ENCODE peak calls at places on chromosomes 11 and 22, in four cellular contexts. B, V, N and D are unnamed samples. For H3K4me1, the result is how much of the 10 kb centered on the place peaks cover.

GRCh38 chr22:44879301-44879680 is 126.9 kb downstream of the ARHGAP8 start:
- DNase-seq in N (no peak), V (no peak), B (no peak), D (no peak)

GRCh38 chr11:24760681-24761080 is 263.8 kb downstream of the LUZP2 start:
- DNase-seq in N (no peak), V (peak), B (no peak), D (no peak)

GRCh38 chr11:22674470-22675426 is 8.3 kb downstream of the GAS2 start:
- DNase-seq in B (peak), N (no peak), V (no peak), D (no peak)

GRCh38 chr11:86746509-86746908 is 53.8 kb upstream of the PRSS23 start:
- DNase-seq in N (no peak), V (no peak), B (no peak), D (no peak)

GRCh38 chr11:108880510-108880909 is 215.6 kb downstream of the DDX10 start:
- DNase-seq in N (no peak), V (no peak), B (no peak), D (no peak)

GRCh38 chr22:49964136-49964492 is 3.5 kb downstream of the PIM3 start:
- DNase-seq in N (no peak), B (peak), V (no peak), D (peak)

GRCh38 chr11:76148207-76148606 is 58.1 kb downstream of the WNT11 start:
- DNase-seq in V (no peak), B (no peak), N (no peak), D (no peak)

GRCh38 chr11:123725995-123726655 is 15.3 kb downstream of the ZNF202 start:
- DNase-seq in V (no peak), B (no peak), N (no peak), D (no peak)

GRCh38 chr11:12160680-12161079 is 50.3 kb downstream of the MICAL2 start:
- DNase-seq in B (no peak), V (peak), N (no peak), D (peak)

GRCh38 chr11:101442171-101442570 is 141.6 kb downstream of the TRPC6 start:
- DNase-seq in V (peak), N (no peak), B (no peak), D (no peak)

DNA sequence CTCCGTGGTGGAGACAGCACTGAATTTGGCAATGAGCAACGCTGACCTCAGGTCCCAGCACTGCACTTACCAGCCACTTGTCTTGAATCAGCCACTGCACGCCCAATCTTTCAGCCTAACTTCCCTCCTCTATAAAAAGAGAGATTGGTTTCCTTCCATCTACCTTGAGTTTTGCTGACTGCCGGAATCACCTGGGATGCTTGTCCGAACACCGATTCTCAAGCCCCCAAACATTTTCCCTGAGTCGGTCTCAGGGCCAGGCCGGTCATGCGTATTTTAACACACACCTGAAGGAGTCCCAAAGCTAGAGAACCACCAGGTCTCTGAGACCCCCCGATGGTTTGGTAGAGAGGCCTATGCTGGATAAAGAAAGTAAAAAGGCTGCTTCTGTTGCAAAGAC is 131.5 kb downstream of the SPATA19 start:
- DNase-seq in B (no peak), V (no peak), N (no peak), D (no peak)
- H3K4me1 ChIP-seq in B (under half), V (under half), N (under half), D (under half)

GRCh38 chr22:42321908-42322561 is 51.6 kb upstream of the TCF20 start:
- DNase-seq in V (peak), N (no peak), B (no peak), D (no peak)
- H3K4me1 ChIP-seq in V (under half), N (under half), B (under half), D (under half)

GRCh38 chr11:65609236-65609635 is 4.8 kb downstream of the MAP3K11 start:
- DNase-seq in B (no peak), N (no peak), V (peak), D (no peak)
- H3K4me1 ChIP-seq in B (under half), N (under half), V (under half), D (under half)

GRCh38 chr11:120184946-120185677 is 25.7 kb upstream of the OAF start:
- DNase-seq in V (peak), B (peak), N (no peak), D (peak)

GRCh38 chr11:120182357-120182756 is 28.5 kb upstream of the OAF start:
- DNase-seq in N (no peak), B (no peak), V (no peak), D (no peak)

GRCh38 chr11:120184371-120184945 is 26.4 kb upstream of the OAF start:
- DNase-seq in N (no peak), V (no peak), B (no peak), D (peak)

GRCh38 chr11:120182790-120183491 is 27.9 kb upstream of the OAF start:
- DNase-seq in B (peak), N (no peak), V (no peak), D (peak)

DNA sequence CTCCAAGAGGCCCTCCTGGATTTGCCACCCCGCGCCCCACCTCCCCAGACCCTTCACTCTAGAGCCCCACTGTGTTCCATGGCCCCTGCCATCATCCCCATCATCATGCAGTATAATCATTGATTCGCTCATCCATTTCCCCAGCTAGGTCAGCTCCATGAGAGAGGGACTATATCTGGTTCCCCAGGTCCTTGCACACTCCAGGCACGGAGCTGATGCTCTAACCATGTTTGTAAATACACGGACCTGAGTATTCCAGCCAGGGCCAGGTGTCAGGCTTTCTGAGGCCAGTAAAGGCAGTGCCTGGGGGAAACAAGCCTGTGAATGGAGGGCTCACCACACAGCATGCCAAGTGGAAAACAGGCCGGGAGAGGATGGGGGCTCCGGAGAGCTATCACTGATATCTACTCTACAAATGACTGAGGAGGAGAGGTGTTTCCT is 27.1 kb upstream of the OAF start:
- DNase-seq in B (no peak), V (no peak), N (no peak), D (no peak)
- H3K4me1 ChIP-seq in B (under half), V (under half), N (under half), D (under half)

GRCh38 chr11:18313985-18314763 is 7.8 kb downstream of the HPS5 start:
- DNase-seq in V (peak), B (peak), N (no peak), D (no peak)
- H3K4me1 ChIP-seq in V (under half), B (under half), N (under half), D (under half)

DNA sequence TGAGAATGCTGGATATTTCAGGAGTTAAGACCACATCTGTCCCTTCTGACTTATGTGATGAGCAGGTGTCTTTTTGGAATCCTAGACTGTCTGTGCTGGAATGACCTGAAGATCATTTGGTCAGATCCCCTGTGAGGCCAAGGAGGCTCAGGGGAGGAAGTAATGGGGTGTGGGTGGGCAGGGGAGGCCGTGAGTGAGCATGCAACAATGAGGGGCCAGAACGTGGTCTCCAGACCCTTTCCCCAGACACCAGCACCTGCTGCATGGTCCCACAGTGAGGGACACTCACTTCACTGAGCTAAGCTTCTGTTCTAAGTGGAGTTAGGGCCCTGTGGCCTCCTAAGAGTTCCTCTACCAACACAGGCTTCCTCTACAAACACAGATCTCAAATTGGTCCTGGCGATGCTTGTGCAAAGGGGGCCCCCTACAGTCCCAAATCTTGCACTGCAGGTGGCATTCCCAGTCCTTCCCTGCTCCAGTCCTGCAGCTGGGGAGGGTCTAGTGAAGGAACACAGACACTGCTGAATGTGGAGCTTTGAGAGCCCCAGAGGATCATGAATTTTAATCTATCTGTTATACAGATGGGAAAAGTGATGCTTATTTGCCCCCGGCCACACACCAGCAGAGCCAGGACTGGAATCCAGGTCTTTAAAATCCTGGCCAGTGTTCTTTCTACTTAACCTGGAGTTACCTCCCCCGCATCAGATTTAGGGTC is 7.4 kb downstream of the USP2 start:
- DNase-seq in V (peak), B (peak), N (no peak), D (peak)
- H3K4me1 ChIP-seq in V (half or more), B (under half), N (under half), D (under half)

GRCh38 chr11:47111318-47111804 is 65.3 kb downstream of the ARFGAP2 start:
- DNase-seq in N (no peak), V (no peak), B (no peak), D (no peak)
- H3K4me1 ChIP-seq in N (under half), V (under half), B (under half), D (under half)